ENCODE peak calls at places on chromosomes 1 and 21, in eight cellular contexts. D is transverse colon, C is GM12892, V is sigmoid colon, B is spleen, G is suprapubic skin, E is prostate gland, Y is stomach. I is an unnamed sample.

GRCh38 chr1:77605246-77606026 is 77.0 kb downstream of the ZZZ3 start:
- DNase-seq in D (peak), C (no peak), V (peak), B (no peak), G (no peak), E (no peak), Y (peak), I (no peak)

GRCh38 chr1:162538815-162539431 is 22.6 kb upstream of the UAP1 start:
- DNase-seq in D (no peak), C (no peak), V (no peak), B (no peak), G (no peak), E (no peak), Y (no peak), I (peak)

GRCh38 chr1:222736972-222737371 is at the start of gene FAM177B:
- DNase-seq in D (no peak), C (no peak), V (no peak), B (no peak), G (no peak), E (no peak), Y (no peak), I (no peak)

GRCh38 chr1:51517361-51518032 is 1.6 kb downstream of the EPS15 start:
- DNase-seq in D (no peak), C (no peak), V (no peak), B (no peak), G (no peak), E (peak), Y (no peak), I (no peak)

GRCh38 chr1:64983110-64983509 is 16.8 kb upstream of the JAK1 start:
- DNase-seq in D (no peak), C (no peak), V (no peak), B (no peak), G (no peak), E (peak), Y (no peak), I (no peak)

GRCh38 chr1:7387053-7387861 is 383.8 kb upstream of the VAMP3 start:
- DNase-seq in D (no peak), C (no peak), V (peak), B (peak), G (peak), E (no peak), Y (peak), I (no peak)

GRCh38 chr1:44524655-44525530 is 119.8 kb downstream of the RNF220 start:
- DNase-seq in D (no peak), C (no peak), V (no peak), B (no peak), G (no peak), E (no peak), Y (no peak), I (no peak)

GRCh38 chr1:161728376-161729226 is 7.3 kb downstream of the FCRLB start:
- DNase-seq in D (no peak), C (no peak), V (no peak), B (no peak), G (no peak), E (no peak), Y (no peak), I (no peak)

GRCh38 chr1:175735144-175735543 is 8.3 kb downstream of the TNR start:
- DNase-seq in D (no peak), C (no peak), V (no peak), B (no peak), G (no peak), E (no peak), Y (no peak), I (no peak)

GRCh38 chr1:180270767-180271639 is 40.9 kb downstream of the LHX4 start:
- DNase-seq in D (peak), C (no peak), V (peak), B (peak), G (no peak), E (no peak), Y (no peak), I (no peak)

GRCh38 chr1:56788588-56788987 is 30.6 kb downstream of the FYB2 start:
- DNase-seq in D (peak), C (no peak), V (no peak), B (no peak), G (no peak), E (peak), Y (peak), I (no peak)

GRCh38 chr1:30816211-30817082 is 58.9 kb upstream of the LAPTM5 start:
- DNase-seq in D (peak), C (no peak), V (peak), B (no peak), G (no peak), E (peak), Y (no peak), I (no peak)

GRCh38 chr1:23590058-23590783 is 30.9 kb upstream of the ID3 start:
- DNase-seq in D (no peak), C (no peak), V (no peak), B (no peak), G (no peak), E (no peak), Y (no peak), I (no peak)

GRCh38 chr21:28482657-28483056 is 510.0 kb downstream of the LTN1 start:
- DNase-seq in D (no peak), C (no peak), V (no peak), B (no peak), G (no peak), E (no peak), Y (no peak), I (no peak)

GRCh38 chr1:211750599-211750998 is 75.2 kb upstream of the NEK2 start:
- DNase-seq in D (no peak), C (no peak), V (no peak), B (no peak), G (no peak), E (no peak), Y (no peak), I (no peak)

GRCh38 chr1:173257805-173258204 is 50.7 kb upstream of the TNFSF4 start:
- DNase-seq in D (no peak), C (no peak), V (no peak), B (no peak), G (no peak), E (no peak), Y (no peak), I (no peak)

GRCh38 chr21:34129039-34129891 is 55.9 kb downstream of the MRPS6 start:
- DNase-seq in D (peak), C (no peak), V (peak), B (no peak), G (no peak), E (peak), Y (peak), I (no peak)

GRCh38 chr1:225137981-225138380 is 208.5 kb downstream of the DNAH14 start:
- DNase-seq in D (no peak), C (no peak), V (no peak), B (no peak), G (no peak), E (no peak), Y (no peak), I (no peak)

GRCh38 chr1:2466270-2466665 is 9.8 kb upstream of the PLCH2 start:
- DNase-seq in D (no peak), C (no peak), V (no peak), B (no peak), G (no peak), E (no peak), Y (no peak), I (no peak)

GRCh38 chr21:20882462-20883415 is 115.5 kb upstream of the NCAM2 start:
- DNase-seq in D (peak), C (no peak), V (no peak), B (no peak), G (no peak), E (no peak), Y (peak), I (peak)

GRCh38 chr21:45033791-45034555 is 40.4 kb upstream of the ADARB1 start:
- DNase-seq in D (no peak), C (no peak), V (peak), B (no peak), G (no peak), E (no peak), Y (no peak), I (no peak)

GRCh38 chr1:50633465-50633864 is 210.2 kb upstream of the DMRTA2 start:
- DNase-seq in D (no peak), C (no peak), V (no peak), B (no peak), G (no peak), E (no peak), Y (no peak), I (no peak)

GRCh38 chr21:38699048-38699447 is 106.7 kb upstream of the ETS2 start:
- DNase-seq in D (no peak), C (no peak), V (no peak), B (no peak), G (no peak), E (no peak), Y (no peak), I (no peak)

GRCh38 chr1:63730211-63730610 is 43.6 kb upstream of the ROR1 start:
- DNase-seq in D (no peak), C (no peak), V (no peak), B (no peak), G (no peak), E (no peak), Y (no peak), I (no peak)

GRCh38 chr1:196317535-196318522 is 290.4 kb downstream of the KCNT2 start:
- DNase-seq in D (no peak), C (no peak), V (no peak), B (no peak), G (no peak), E (no peak), Y (no peak), I (peak)

GRCh38 chr1:36411674-36412648 is 14.3 kb upstream of the LSM10 start:
- DNase-seq in D (no peak), C (no peak), V (no peak), B (no peak), G (no peak), E (no peak), Y (no peak), I (no peak)

GRCh38 chr1:167629681-167630567 is at the start of gene RCSD1:
- DNase-seq in D (peak), C (peak), V (no peak), B (peak), G (no peak), E (no peak), Y (peak), I (no peak)

GRCh38 chr1:199898654-199899053 is 128.9 kb upstream of the NR5A2 start:
- DNase-seq in D (no peak), C (no peak), V (no peak), B (no peak), G (no peak), E (no peak), Y (no peak), I (no peak)

GRCh38 chr1:57450981-57451380 is 27.1 kb upstream of the DAB1 start:
- DNase-seq in D (no peak), C (no peak), V (no peak), B (no peak), G (no peak), E (no peak), Y (no peak), I (no peak)

GRCh38 chr1:11765661-11766428 is 3.9 kb downstream of the C1orf167 start:
- DNase-seq in D (no peak), C (no peak), V (no peak), B (no peak), G (no peak), E (no peak), Y (no peak), I (no peak)

GRCh38 chr21:33299181-33299752 is 25.5 kb upstream of the IFNAR1 start:
- DNase-seq in D (peak), C (peak), V (no peak), B (no peak), G (no peak), E (no peak), Y (no peak), I (no peak)

GRCh38 chr1:222387020-222387816 is 160.7 kb downstream of the HHIPL2 start:
- DNase-seq in D (no peak), C (no peak), V (no peak), B (no peak), G (no peak), E (no peak), Y (no peak), I (peak)

GRCh38 chr1:53644496-53644895 is 94.5 kb downstream of the GLIS1 start:
- DNase-seq in D (no peak), C (no peak), V (peak), B (no peak), G (peak), E (no peak), Y (peak), I (no peak)

GRCh38 chr1:93616996-93617669 is 64.5 kb downstream of the BCAR3 start:
- DNase-seq in D (peak), C (no peak), V (peak), B (no peak), G (no peak), E (no peak), Y (peak), I (no peak)

GRCh38 chr21:38048241-38048640 is 132.0 kb upstream of the KCNJ6 start:
- DNase-seq in D (no peak), C (no peak), V (no peak), B (no peak), G (no peak), E (peak), Y (no peak), I (no peak)

GRCh38 chr1:22472596-22472995 is 20.9 kb downstream of the ZBTB40 start:
- DNase-seq in D (no peak), C (no peak), V (no peak), B (no peak), G (no peak), E (peak), Y (peak), I (no peak)

GRCh38 chr1:58780586-58781452 is 3.0 kb downstream of the JUN start:
- DNase-seq in D (no peak), C (no peak), V (no peak), B (no peak), G (no peak), E (peak), Y (peak), I (no peak)
- TF ChIP-seq POLR2AphosphoS5 in D (peak), C (no peak), V (peak), B (no peak), G (no peak), E (peak), Y (no peak), I (peak)

GRCh38 chr21:35824136-35824535 is 236.2 kb downstream of the SETD4 start:
- DNase-seq in D (no peak), C (no peak), V (no peak), B (no peak), G (no peak), E (no peak), Y (no peak), I (no peak)
- TF ChIP-seq POLR2AphosphoS5 in D (no peak), C (no peak), V (no peak), B (no peak), G (no peak), E (no peak), Y (no peak), I (no peak)

GRCh38 chr1:156571261-156571958 is 955 bp downstream of the IQGAP3 start:
- DNase-seq in D (no peak), C (no peak), V (peak), B (no peak), G (no peak), E (no peak), Y (no peak), I (no peak)

GRCh38 chr1:156572663-156573018 is 276 bp upstream of the IQGAP3 start:
- DNase-seq in D (no peak), C (no peak), V (no peak), B (no peak), G (no peak), E (no peak), Y (no peak), I (no peak)

GRCh38 chr1:156574039-156574633 is 1.8 kb upstream of the IQGAP3 start:
- DNase-seq in D (no peak), C (no peak), V (peak), B (no peak), G (no peak), E (no peak), Y (no peak), I (no peak)

GRCh38 chr1:156577512-156577911 is 2.0 kb upstream of the TTC24 start:
- DNase-seq in D (no peak), C (no peak), V (peak), B (no peak), G (no peak), E (no peak), Y (no peak), I (no peak)

DNA sequence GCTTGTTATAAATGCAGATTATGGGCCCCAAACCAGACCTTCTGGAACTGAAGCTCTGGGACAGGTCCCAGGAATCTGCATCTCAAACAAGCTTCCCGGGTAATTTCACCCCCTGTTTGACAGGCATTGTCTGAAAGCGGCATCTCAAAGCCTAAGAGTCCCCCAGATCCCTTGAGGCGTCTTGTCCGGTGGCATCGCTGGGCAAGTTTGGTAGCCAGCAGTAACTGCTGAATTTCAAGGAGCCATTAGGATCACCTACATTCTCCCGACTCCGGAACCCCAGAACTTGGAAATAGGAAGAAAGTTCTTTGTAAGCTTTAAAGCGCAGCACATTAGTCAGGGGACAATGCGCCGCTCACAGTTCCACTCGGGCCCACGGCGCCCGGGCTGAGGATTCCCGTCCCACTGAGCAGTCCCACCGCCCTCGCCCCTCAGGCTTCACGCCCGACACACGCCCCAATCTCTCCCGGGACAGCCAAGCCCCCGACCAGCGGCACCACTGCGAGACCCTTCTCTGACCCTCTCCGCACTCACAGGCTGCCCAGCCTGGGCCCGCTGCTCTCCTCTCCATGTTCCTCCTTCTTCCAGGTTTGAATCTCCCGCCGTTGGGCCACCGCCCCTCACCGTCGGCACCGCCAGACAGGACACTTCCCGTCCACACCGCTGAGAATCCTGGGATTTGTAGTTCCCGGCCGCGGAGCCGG is at the start of gene IQGAP3:
- DNase-seq in D (peak), C (peak), V (peak), B (peak), G (peak), E (peak), Y (peak), I (peak)
- TF ChIP-seq POLR2AphosphoS5 in D (peak), C (no peak), V (peak), B (peak), G (peak), E (peak), Y (no peak), I (peak)

DNA sequence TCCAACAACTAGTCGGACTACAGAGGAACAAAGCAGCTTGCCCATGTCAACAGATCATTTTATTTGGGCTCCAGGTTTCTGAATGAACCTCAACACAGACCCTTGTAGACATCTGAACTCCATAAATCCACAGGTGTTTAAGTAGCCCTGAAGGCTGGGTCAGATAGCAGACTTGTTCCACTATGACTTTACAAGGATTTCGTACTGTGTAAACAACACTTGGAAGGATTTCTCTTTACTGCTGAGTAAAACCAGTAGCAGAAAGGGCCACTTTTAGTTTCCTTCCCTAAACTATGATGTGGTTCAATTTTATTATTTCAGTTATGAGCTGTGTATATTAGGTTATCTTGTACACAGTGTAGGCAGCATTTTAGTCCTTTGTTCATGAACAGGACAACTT is 316.4 kb upstream of the ADGRL2 start:
- DNase-seq in D (no peak), C (no peak), V (no peak), B (no peak), G (no peak), E (no peak), Y (no peak), I (no peak)
- TF ChIP-seq POLR2AphosphoS5 in D (no peak), C (no peak), V (no peak), B (no peak), G (no peak), E (no peak), Y (no peak), I (no peak)

GRCh38 chr21:25031750-25032149 is 575.5 kb downstream of the MRPL39 start:
- DNase-seq in D (no peak), C (no peak), V (no peak), B (no peak), G (no peak), E (no peak), Y (no peak), I (no peak)

GRCh38 chr21:25025596-25025995 is 581.7 kb downstream of the MRPL39 start:
- DNase-seq in D (no peak), C (no peak), V (no peak), B (no peak), G (no peak), E (no peak), Y (no peak), I (no peak)

GRCh38 chr21:25024639-25025038 is 582.6 kb downstream of the MRPL39 start:
- DNase-seq in D (no peak), C (no peak), V (no peak), B (no peak), G (no peak), E (no peak), Y (no peak), I (no peak)

DNA sequence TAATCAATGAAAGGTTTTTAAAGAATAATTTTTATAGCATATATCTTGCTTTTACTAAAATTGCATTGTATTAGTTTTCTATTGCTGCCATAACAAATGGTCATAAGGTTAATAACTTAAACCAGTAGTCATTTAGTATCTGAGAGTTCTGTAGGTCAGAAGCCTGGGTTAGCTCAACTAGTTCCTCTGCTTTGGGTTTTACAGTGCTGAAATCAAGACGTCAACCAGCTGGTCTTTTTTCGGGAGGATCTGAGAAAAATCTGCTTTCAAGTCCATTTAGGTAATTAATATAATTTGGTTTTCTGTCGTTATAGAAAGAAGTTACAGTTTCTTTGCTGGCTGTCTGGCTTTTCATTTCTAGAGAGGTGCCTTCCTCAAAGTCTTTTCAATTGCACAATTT is 577.7 kb downstream of the MRPL39 start:
- DNase-seq in D (no peak), C (no peak), V (no peak), B (no peak), G (no peak), E (no peak), Y (no peak), I (no peak)
- TF ChIP-seq POLR2AphosphoS5 in D (no peak), C (no peak), V (no peak), B (no peak), G (no peak), E (no peak), Y (no peak), I (no peak)

DNA sequence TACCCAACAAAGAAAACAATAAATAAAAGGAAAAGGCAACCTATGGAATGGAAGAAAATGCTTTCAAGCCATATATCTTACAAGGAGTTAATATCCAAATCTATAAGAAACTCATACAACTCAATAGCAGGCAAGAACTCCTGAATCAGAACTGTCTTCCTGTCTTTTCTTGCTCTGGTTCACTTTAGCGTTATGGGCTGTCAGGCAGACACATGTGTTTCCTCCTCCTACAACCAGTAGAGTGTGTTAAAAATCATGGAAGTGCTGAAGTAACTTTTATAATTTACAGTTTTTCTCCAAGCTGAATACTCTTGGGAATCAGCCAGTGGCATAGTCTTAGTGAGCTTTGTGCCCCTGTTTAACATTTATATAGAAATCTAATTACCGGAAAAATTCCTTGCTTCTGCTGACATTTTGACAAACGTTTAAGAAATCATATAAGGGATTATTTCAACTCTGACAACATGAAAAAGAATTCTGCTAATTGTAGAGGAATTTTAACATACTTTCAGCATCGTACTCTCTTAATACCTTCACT is 113.2 kb upstream of the RGS18 start:
- DNase-seq in D (no peak), C (no peak), V (no peak), B (no peak), G (no peak), E (no peak), Y (no peak), I (no peak)
- TF ChIP-seq POLR2AphosphoS5 in D (no peak), C (no peak), V (no peak), B (no peak), G (no peak), E (no peak), Y (no peak), I (no peak)